ENCODE peak calls at places on chromosome 9, in six cellular contexts. O is progenitor cell of endocrine pancreas, Q is HuH-7.5, X is HuH-7, N is GOT3, V is endodermal cell. H is an unnamed sample.

GRCh38 chr9:104725014-104725413 is 22.5 kb upstream of the NIPSNAP3A start:
- DNase-seq in O (no peak), Q (no peak), X (no peak), N (no peak), V (no peak), H (no peak)

GRCh38 chr9:133580971-133581370 is 28.2 kb downstream of the FAM163B start:
- DNase-seq in O (no peak), Q (no peak), X (no peak), N (no peak), V (no peak), H (no peak)

GRCh38 chr9:121862371-121862970 is 211.0 kb downstream of the DAB2IP start:
- DNase-seq in O (no peak), Q (no peak), X (no peak), N (no peak), V (peak; percentile 43), H (no peak)

GRCh38 chr9:5587024-5587423 is 41.9 kb upstream of the RIC1 start:
- DNase-seq in O (no peak), Q (no peak), X (no peak), N (no peak), V (no peak), H (no peak)

GRCh38 chr9:108053555-108054061 is 564.0 kb upstream of the KLF4 start:
- DNase-seq in O (no peak), Q (no peak), X (no peak), N (no peak), V (no peak), H (no peak)

GRCh38 chr9:4603830-4604229 is 58.3 kb upstream of the PLPP6 start:
- DNase-seq in O (no peak), Q (no peak), X (no peak), N (no peak), V (no peak), H (no peak)

GRCh38 chr9:27379311-27380236 is 82.6 kb upstream of the EQTN start:
- DNase-seq in O (no peak), Q (no peak), X (peak; percentile 28), N (no peak), V (no peak), H (no peak)

GRCh38 chr9:131302244-131303075 is 12.9 kb downstream of the PLPP7 start:
- DNase-seq in O (no peak), Q (no peak), X (no peak), N (no peak), V (no peak), H (no peak)

GRCh38 chr9:113151696-113152630 is 1.2 kb downstream of the SLC31A2 start:
- DNase-seq in O (no peak), Q (no peak), X (no peak), N (no peak), V (no peak), H (no peak)

GRCh38 chr9:19232830-19233194 is 2.3 kb downstream of the DENND4C start:
- DNase-seq in O (no peak), Q (peak; percentile 8), X (no peak), N (no peak), V (no peak), H (no peak)

GRCh38 chr9:96461336-96461735 is 11.4 kb downstream of the HABP4 start:
- DNase-seq in O (no peak), Q (no peak), X (no peak), N (no peak), V (no peak), H (no peak)

GRCh38 chr9:31210982-31211570 is 1173.4 kb upstream of the ACO1 start:
- DNase-seq in O (no peak), Q (no peak), X (no peak), N (no peak), V (peak; percentile 62), H (no peak)

GRCh38 chr9:130639119-130639485 is 25.3 kb upstream of the PRDM12 start:
- DNase-seq in O (no peak), Q (no peak), X (no peak), N (no peak), V (no peak), H (no peak)

GRCh38 chr9:137294091-137294683 is 7.9 kb downstream of the NRARP start:
- DNase-seq in O (no peak), Q (peak; percentile 96), X (peak; percentile 92), N (no peak), V (peak; percentile 73), H (no peak)

GRCh38 chr9:116998305-116998704 is 311.2 kb downstream of the TRIM32 start:
- DNase-seq in O (peak; percentile 23), Q (no peak), X (no peak), N (no peak), V (peak; percentile 77), H (no peak)

GRCh38 chr9:121246821-121247511 is 21.0 kb upstream of the GSN start:
- DNase-seq in O (no peak), Q (no peak), X (no peak), N (no peak), V (no peak), H (no peak)

GRCh38 chr9:133067813-133068212 is 6.0 kb downstream of the CEL start:
- DNase-seq in O (no peak), Q (no peak), X (no peak), N (no peak), V (no peak), H (no peak)

GRCh38 chr9:86809968-86810367 is 137.3 kb downstream of the GAS1 start:
- DNase-seq in O (no peak), Q (no peak), X (no peak), N (no peak), V (no peak), H (no peak)

GRCh38 chr9:81787747-81788632 is 98.6 kb upstream of the TLE1 start:
- DNase-seq in O (no peak), Q (peak; percentile 53), X (peak; percentile 63), N (peak; percentile 59), V (no peak), H (no peak)

GRCh38 chr9:125166762-125167161 is 22.8 kb downstream of the PPP6C start:
- DNase-seq in O (no peak), Q (no peak), X (no peak), N (no peak), V (no peak), H (no peak)

GRCh38 chr9:111952559-111952958 is 55.9 kb downstream of the UGCG start:
- DNase-seq in O (no peak), Q (no peak), X (no peak), N (no peak), V (no peak), H (no peak)

GRCh38 chr9:31027678-31028077 is 1356.8 kb upstream of the ACO1 start:
- DNase-seq in O (no peak), Q (no peak), X (no peak), N (no peak), V (no peak), H (no peak)

GRCh38 chr9:34493972-34494535 is 28.7 kb downstream of the ENHO start:
- DNase-seq in O (peak; percentile 53), Q (peak; percentile 32), X (peak; percentile 49), N (no peak), V (peak; percentile 91), H (no peak)

GRCh38 chr9:122370303-122370702 is 521 bp upstream of the PTGS1 start:
- DNase-seq in O (no peak), Q (no peak), X (no peak), N (no peak), V (no peak), H (no peak)

GRCh38 chr9:129338701-129339445 is 160.8 kb upstream of the IER5L start:
- DNase-seq in O (no peak), Q (no peak), X (no peak), N (no peak), V (no peak), H (no peak)

GRCh38 chr9:94906181-94906580 is 179.7 kb downstream of the AOPEP start:
- DNase-seq in O (no peak), Q (no peak), X (no peak), N (no peak), V (no peak), H (no peak)

GRCh38 chr9:38394419-38394818 is 1.9 kb downstream of the ALDH1B1 start:
- DNase-seq in O (no peak), Q (no peak), X (no peak), N (no peak), V (no peak), H (no peak)